ENCODE peak calls at places on chromosomes 5 and 9, in seven cellular contexts. One of them, this sample, is unnamed.

GRCh38 chr5:61640631-61641030 is 308.6 kb downstream of the ZSWIM6 start:
- DNase-seq in Peyer's patch: no peak
- DNase-seq in GM23338: no peak
- DNase-seq in bronchial epithelial cell: peak; percentile 58
- DNase-seq in dorsolateral prefrontal cortex: no peak
- DNase-seq in foreskin keratinocyte: peak; percentile 56
- DNase-seq in brain microvascular endothelial cell: no peak
- DNase-seq in this sample: no peak

GRCh38 chr5:160604484-160604883 is 182.8 kb downstream of the PTTG1 start:
- DNase-seq in Peyer's patch: no peak
- DNase-seq in GM23338: no peak
- DNase-seq in bronchial epithelial cell: no peak
- DNase-seq in dorsolateral prefrontal cortex: no peak
- DNase-seq in foreskin keratinocyte: no peak
- DNase-seq in brain microvascular endothelial cell: no peak
- DNase-seq in this sample: no peak

GRCh38 chr5:143440448-143441102 is 37.1 kb upstream of the NR3C1 start:
- DNase-seq in Peyer's patch: no peak
- DNase-seq in GM23338: no peak
- DNase-seq in bronchial epithelial cell: no peak
- DNase-seq in dorsolateral prefrontal cortex: no peak
- DNase-seq in foreskin keratinocyte: no peak
- DNase-seq in brain microvascular endothelial cell: no peak
- DNase-seq in this sample: no peak

GRCh38 chr9:99998866-99999265 is 92.4 kb downstream of the STX17 start:
- DNase-seq in Peyer's patch: no peak
- DNase-seq in GM23338: no peak
- DNase-seq in bronchial epithelial cell: no peak
- DNase-seq in dorsolateral prefrontal cortex: no peak
- DNase-seq in foreskin keratinocyte: no peak
- DNase-seq in brain microvascular endothelial cell: no peak
- DNase-seq in this sample: no peak

GRCh38 chr9:13971910-13972655 is 341.9 kb downstream of the NFIB start:
- DNase-seq in Peyer's patch: no peak
- DNase-seq in GM23338: no peak
- DNase-seq in bronchial epithelial cell: no peak
- DNase-seq in dorsolateral prefrontal cortex: no peak
- DNase-seq in foreskin keratinocyte: no peak
- DNase-seq in brain microvascular endothelial cell: no peak
- DNase-seq in this sample: no peak

GRCh38 chr9:100521282-100521681 is 48.3 kb downstream of the TMEFF1 start:
- DNase-seq in Peyer's patch: no peak
- DNase-seq in GM23338: no peak
- DNase-seq in bronchial epithelial cell: no peak
- DNase-seq in dorsolateral prefrontal cortex: no peak
- DNase-seq in foreskin keratinocyte: no peak
- DNase-seq in brain microvascular endothelial cell: no peak
- DNase-seq in this sample: no peak

GRCh38 chr5:127695336-127695735 is 7.9 kb upstream of the CCDC192 start:
- DNase-seq in Peyer's patch: no peak
- DNase-seq in GM23338: no peak
- DNase-seq in bronchial epithelial cell: no peak
- DNase-seq in dorsolateral prefrontal cortex: no peak
- DNase-seq in foreskin keratinocyte: no peak
- DNase-seq in brain microvascular endothelial cell: no peak
- DNase-seq in this sample: no peak

GRCh38 chr9:114592356-114592755 is 4.8 kb downstream of the ATP6V1G1 start:
- DNase-seq in Peyer's patch: peak; percentile 84
- DNase-seq in GM23338: peak; percentile 54
- DNase-seq in bronchial epithelial cell: peak; percentile 91
- DNase-seq in dorsolateral prefrontal cortex: no peak
- DNase-seq in foreskin keratinocyte: peak; percentile 94
- DNase-seq in brain microvascular endothelial cell: peak; percentile 72
- DNase-seq in this sample: no peak

GRCh38 chr5:108124591-108124990 is 257.3 kb downstream of the FBXL17 start:
- DNase-seq in Peyer's patch: no peak
- DNase-seq in GM23338: no peak
- DNase-seq in bronchial epithelial cell: no peak
- DNase-seq in dorsolateral prefrontal cortex: no peak
- DNase-seq in foreskin keratinocyte: no peak
- DNase-seq in brain microvascular endothelial cell: no peak
- DNase-seq in this sample: no peak

DNA sequence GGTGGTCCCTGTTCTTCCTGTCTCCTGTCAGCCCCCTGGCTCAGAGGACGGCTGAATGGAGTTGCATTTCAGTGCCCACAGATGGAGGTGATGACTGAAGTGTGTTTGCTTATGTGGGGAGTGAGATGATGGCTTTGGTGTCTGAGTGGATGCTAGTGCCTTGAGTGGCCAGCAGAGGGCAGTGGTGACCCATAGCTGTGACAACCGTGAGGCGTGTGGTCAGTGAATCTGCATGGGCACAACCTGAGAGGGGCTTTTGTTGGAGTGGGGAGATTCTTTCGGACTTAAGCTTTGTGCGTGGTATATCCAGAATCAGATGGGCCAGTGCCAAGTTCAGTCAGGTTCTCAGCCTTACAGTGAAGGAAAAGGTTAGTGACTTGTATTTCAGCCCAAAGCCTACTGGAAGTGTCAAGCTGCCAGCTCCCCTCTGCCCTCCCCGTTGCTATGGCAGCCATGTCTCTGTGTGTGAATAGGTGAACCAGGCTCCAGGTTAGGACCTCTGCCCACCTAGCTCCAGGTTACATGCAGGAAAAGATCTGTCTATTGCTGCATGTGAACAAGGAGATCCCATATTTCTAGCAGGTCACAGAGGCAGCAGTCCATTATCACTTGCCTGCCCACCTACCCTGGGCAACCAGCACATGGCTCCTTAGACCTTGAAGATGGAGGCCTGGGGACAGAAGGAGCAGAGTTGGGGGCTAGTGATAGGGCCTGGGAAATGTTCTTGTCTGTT is 14.7 kb upstream of the CXXC5 start:
- DNase-seq in Peyer's patch: peak; percentile 84
- DNase-seq in GM23338: peak; percentile 82
- DNase-seq in bronchial epithelial cell: peak; percentile 71
- DNase-seq in dorsolateral prefrontal cortex: peak; percentile 82
- DNase-seq in foreskin keratinocyte: peak; percentile 49
- DNase-seq in brain microvascular endothelial cell: no peak
- DNase-seq in this sample: peak; percentile 89
- TF ChIP-seq CTCF in Peyer's patch: peak; percentile 96
- TF ChIP-seq CTCF in GM23338: peak; percentile 97
- TF ChIP-seq CTCF in bronchial epithelial cell: peak; percentile 99
- TF ChIP-seq CTCF in dorsolateral prefrontal cortex: peak; percentile 98
- TF ChIP-seq CTCF in foreskin keratinocyte: peak; percentile 95
- TF ChIP-seq CTCF in brain microvascular endothelial cell: peak; percentile 99
- TF ChIP-seq CTCF in this sample: peak; percentile 97

DNA sequence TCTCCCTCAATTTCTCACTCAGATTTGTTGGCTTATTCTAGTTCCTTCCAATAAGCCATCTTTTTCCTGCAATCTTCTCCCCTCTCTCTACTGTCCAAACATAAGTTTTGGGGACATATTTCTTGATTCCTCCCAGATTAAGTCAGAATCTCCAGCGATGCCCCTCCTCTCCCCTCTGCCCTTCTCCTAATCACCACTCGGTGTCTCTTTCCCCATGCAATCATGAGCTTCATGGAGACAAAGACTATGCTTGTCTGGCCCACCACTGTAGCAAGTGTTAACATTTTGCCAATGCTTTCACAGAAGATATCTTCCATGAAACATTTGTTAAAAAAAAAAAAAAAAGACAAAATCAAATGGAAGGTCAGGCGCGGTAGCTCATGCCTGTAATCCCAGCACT is 42.4 kb downstream of the PDE6A start:
- DNase-seq in Peyer's patch: no peak
- DNase-seq in GM23338: peak; percentile 45
- DNase-seq in bronchial epithelial cell: no peak
- DNase-seq in dorsolateral prefrontal cortex: no peak
- DNase-seq in foreskin keratinocyte: no peak
- DNase-seq in brain microvascular endothelial cell: no peak
- DNase-seq in this sample: no peak
- TF ChIP-seq CTCF in Peyer's patch: no peak
- TF ChIP-seq CTCF in GM23338: peak; percentile 48
- TF ChIP-seq CTCF in bronchial epithelial cell: no peak
- TF ChIP-seq CTCF in dorsolateral prefrontal cortex: no peak
- TF ChIP-seq CTCF in foreskin keratinocyte: peak; percentile 41
- TF ChIP-seq CTCF in brain microvascular endothelial cell: peak; percentile 36
- TF ChIP-seq CTCF in this sample: peak; percentile 40

DNA sequence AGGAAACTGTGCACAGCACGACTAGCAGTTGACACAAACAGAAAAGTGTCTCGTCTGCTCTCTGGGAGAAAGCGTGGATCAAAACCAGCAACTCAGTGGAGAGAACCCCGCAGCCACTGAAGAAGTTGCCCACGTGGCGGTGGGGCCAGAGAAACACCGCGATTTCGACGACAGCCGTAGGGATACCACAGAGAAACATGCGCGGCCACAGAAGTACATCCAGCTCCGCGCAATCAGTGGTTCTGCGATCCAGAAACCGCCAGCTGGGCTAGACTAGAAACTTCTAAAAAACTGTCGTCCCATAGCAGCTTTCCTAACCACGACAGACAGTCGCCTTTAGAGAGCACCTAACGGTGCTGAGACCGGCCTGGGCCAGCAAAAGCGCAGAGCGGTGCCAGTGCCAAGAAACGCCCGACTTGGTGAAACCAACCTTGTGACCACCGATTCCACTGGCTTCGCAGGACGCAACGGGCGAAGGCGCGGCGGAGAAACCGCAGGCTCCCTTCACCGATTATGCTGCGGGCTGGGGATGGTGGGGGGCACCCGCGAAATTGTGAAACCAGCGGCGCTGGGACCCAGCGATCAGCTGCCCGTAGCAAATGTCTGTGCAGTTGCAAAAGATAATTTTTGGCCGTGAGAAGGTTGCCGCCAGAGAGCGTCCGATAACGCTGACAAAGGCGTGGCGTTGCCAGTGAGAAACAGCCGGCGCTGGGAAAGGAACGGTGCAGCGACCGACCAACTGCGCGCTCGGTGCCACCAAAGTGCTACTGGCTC is 2.7 kb upstream of the ANXA2R start:
- DNase-seq in Peyer's patch: peak; percentile 88
- DNase-seq in GM23338: peak; percentile 55
- DNase-seq in bronchial epithelial cell: peak; percentile 50
- DNase-seq in dorsolateral prefrontal cortex: no peak
- DNase-seq in foreskin keratinocyte: peak; percentile 76
- DNase-seq in brain microvascular endothelial cell: peak; percentile 58
- DNase-seq in this sample: no peak
- TF ChIP-seq CTCF in Peyer's patch: no peak
- TF ChIP-seq CTCF in GM23338: no peak
- TF ChIP-seq CTCF in bronchial epithelial cell: peak; percentile 36
- TF ChIP-seq CTCF in dorsolateral prefrontal cortex: peak; percentile 45
- TF ChIP-seq CTCF in foreskin keratinocyte: peak; percentile 43
- TF ChIP-seq CTCF in brain microvascular endothelial cell: peak; percentile 16
- TF ChIP-seq CTCF in this sample: no peak

DNA sequence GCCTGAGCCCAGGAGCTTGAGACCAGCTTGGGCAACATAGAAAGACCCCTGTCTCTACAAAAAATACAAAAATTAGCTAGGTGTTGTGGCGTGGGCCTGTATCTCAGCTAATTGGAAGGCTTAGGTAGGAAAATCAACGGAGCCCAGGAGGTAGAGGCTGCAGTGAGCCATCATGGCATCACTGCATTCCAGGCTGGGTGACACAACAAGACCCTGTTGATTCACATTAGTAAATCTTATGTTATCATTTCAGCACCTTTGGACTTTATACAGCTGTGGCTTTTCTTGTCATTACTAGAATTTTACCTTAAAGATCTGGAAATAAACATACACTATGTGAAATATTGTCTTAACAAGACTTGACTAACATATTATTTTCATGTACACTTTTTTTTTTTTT is 185.0 kb downstream of the ZNF608 start:
- DNase-seq in Peyer's patch: no peak
- DNase-seq in GM23338: no peak
- DNase-seq in bronchial epithelial cell: peak; percentile 59
- DNase-seq in dorsolateral prefrontal cortex: no peak
- DNase-seq in foreskin keratinocyte: peak; percentile 45
- DNase-seq in brain microvascular endothelial cell: no peak
- DNase-seq in this sample: no peak
- TF ChIP-seq CTCF in Peyer's patch: no peak
- TF ChIP-seq CTCF in GM23338: no peak
- TF ChIP-seq CTCF in bronchial epithelial cell: no peak
- TF ChIP-seq CTCF in dorsolateral prefrontal cortex: no peak
- TF ChIP-seq CTCF in foreskin keratinocyte: no peak
- TF ChIP-seq CTCF in brain microvascular endothelial cell: no peak
- TF ChIP-seq CTCF in this sample: no peak

DNA sequence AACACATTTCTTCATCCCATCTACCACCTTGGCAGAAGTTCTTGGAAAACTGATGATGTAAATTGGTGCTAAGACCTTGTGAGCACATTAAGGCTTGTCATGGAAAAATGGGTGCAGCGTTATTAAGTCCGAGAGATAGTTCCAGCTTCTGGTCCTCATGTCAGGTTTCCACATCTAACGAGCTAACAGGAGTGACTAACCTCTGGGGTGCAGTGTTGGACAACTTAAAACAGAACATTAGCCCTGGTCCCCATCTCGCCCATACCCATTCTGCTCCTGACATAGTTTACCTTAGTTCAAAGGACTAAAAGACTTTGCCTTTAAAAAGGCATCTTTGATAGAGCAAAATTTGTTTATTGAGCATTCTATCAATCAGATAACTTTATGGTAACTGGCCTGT is 128.0 kb downstream of the SLC1A3 start:
- DNase-seq in Peyer's patch: no peak
- DNase-seq in GM23338: peak; percentile 61
- DNase-seq in bronchial epithelial cell: peak; percentile 38
- DNase-seq in dorsolateral prefrontal cortex: no peak
- DNase-seq in foreskin keratinocyte: no peak
- DNase-seq in brain microvascular endothelial cell: peak; percentile 19
- DNase-seq in this sample: no peak
- TF ChIP-seq CTCF in Peyer's patch: no peak
- TF ChIP-seq CTCF in GM23338: peak; percentile 48
- TF ChIP-seq CTCF in bronchial epithelial cell: peak; percentile 21
- TF ChIP-seq CTCF in dorsolateral prefrontal cortex: peak; percentile 31
- TF ChIP-seq CTCF in foreskin keratinocyte: peak; percentile 49
- TF ChIP-seq CTCF in brain microvascular endothelial cell: peak; percentile 42
- TF ChIP-seq CTCF in this sample: peak; percentile 33

DNA sequence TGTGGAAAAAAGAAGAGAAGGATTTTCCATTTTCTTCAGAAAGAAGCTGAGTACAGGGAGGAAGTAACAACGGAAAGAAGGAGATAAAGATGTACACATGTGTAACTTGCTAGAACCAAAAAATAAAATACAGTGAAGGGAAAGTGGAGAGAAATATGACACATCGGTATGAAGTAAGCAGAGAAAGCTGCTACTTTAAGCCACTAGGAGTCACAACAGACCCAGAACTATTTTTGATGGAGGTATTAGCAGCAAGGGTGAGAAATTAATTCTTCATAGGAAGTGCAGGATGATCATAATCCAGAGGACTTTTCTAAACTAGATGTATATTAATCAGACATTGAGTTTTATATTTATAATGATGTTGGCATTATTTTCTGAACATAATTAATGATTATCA is 88.5 kb downstream of the FAM174A start:
- DNase-seq in Peyer's patch: no peak
- DNase-seq in GM23338: peak; percentile 27
- DNase-seq in bronchial epithelial cell: peak; percentile 50
- DNase-seq in dorsolateral prefrontal cortex: no peak
- DNase-seq in foreskin keratinocyte: peak; percentile 39
- DNase-seq in brain microvascular endothelial cell: peak; percentile 38
- DNase-seq in this sample: no peak
- TF ChIP-seq CTCF in Peyer's patch: no peak
- TF ChIP-seq CTCF in GM23338: peak; percentile 55
- TF ChIP-seq CTCF in bronchial epithelial cell: peak; percentile 46
- TF ChIP-seq CTCF in dorsolateral prefrontal cortex: peak; percentile 63
- TF ChIP-seq CTCF in foreskin keratinocyte: peak; percentile 78
- TF ChIP-seq CTCF in brain microvascular endothelial cell: peak; percentile 62
- TF ChIP-seq CTCF in this sample: peak; percentile 63